ENCODE peak calls at places on chromosome 16, in eight cellular contexts. C is activated naive CD4-positive, alpha-beta T cell; G is HT-29; U is neural crest cell; Q is A549; H is T-cell; W is non-pigmented ciliary epithelial cell; V is type B pancreatic cell. A is an unnamed sample.

GRCh38 chr16:65453646-65454045 is 331.8 kb upstream of the CDH11 start:
- DNase-seq in C (no peak), G (no peak), U (no peak), Q (no peak), H (no peak), W (no peak), V (no peak), A (no peak)

GRCh38 chr16:82061861-82062525 is 26.9 kb downstream of the HSD17B2 start:
- DNase-seq in C (no peak), G (peak), U (no peak), Q (peak), H (no peak), W (no peak), V (no peak), A (peak)

GRCh38 chr16:88283596-88283995 is 99.2 kb upstream of the ZNF469 start:
- DNase-seq in C (no peak), G (no peak), U (no peak), Q (no peak), H (no peak), W (no peak), V (no peak), A (no peak)

GRCh38 chr16:4917117-4917516 is 19.8 kb downstream of the PPL start:
- DNase-seq in C (no peak), G (no peak), U (no peak), Q (no peak), H (no peak), W (no peak), V (no peak), A (no peak)

GRCh38 chr16:54282923-54283734 is 3.5 kb downstream of the IRX3 start:
- DNase-seq in C (no peak), G (no peak), U (no peak), Q (no peak), H (no peak), W (no peak), V (no peak), A (no peak)

GRCh38 chr16:70746708-70747424 is 54.1 kb downstream of the VAC14 start:
- DNase-seq in C (no peak), G (peak), U (no peak), Q (peak), H (peak), W (no peak), V (no peak), A (peak)

GRCh38 chr16:87384162-87384999 is 805 bp upstream of the FBXO31 start:
- DNase-seq in C (no peak), G (peak), U (no peak), Q (peak), H (no peak), W (no peak), V (no peak), A (peak)

GRCh38 chr16:2428051-2428786 is 1.0 kb upstream of the CCNF start:
- DNase-seq in C (no peak), G (peak), U (peak), Q (no peak), H (no peak), W (no peak), V (no peak), A (peak)

GRCh38 chr16:65772134-65772732 is 594.3 kb upstream of the CDH5 start:
- DNase-seq in C (no peak), G (no peak), U (no peak), Q (no peak), H (no peak), W (no peak), V (no peak), A (no peak)

GRCh38 chr16:30151091-30151490 is 28.1 kb upstream of the MAPK3 start:
- DNase-seq in C (no peak), G (no peak), U (no peak), Q (no peak), H (no peak), W (no peak), V (no peak), A (no peak)

GRCh38 chr16:84618428-84619102 is 687 bp upstream of the COTL1 start:
- DNase-seq in C (no peak), G (peak), U (peak), Q (peak), H (no peak), W (peak), V (no peak), A (peak)

GRCh38 chr16:53714080-53715050 is 10.4 kb downstream of the FTO start:
- DNase-seq in C (no peak), G (no peak), U (no peak), Q (no peak), H (no peak), W (no peak), V (no peak), A (no peak)

GRCh38 chr16:28217326-28217725 is 5.6 kb upstream of the XPO6 start:
- DNase-seq in C (no peak), G (no peak), U (no peak), Q (no peak), H (no peak), W (no peak), V (no peak), A (no peak)

GRCh38 chr16:67803894-67804293 is 2.5 kb downstream of the RANBP10 start:
- DNase-seq in C (no peak), G (no peak), U (no peak), Q (no peak), H (no peak), W (no peak), V (no peak), A (no peak)

GRCh38 chr16:4477966-4478365 is 1.8 kb downstream of the HMOX2 start:
- DNase-seq in C (no peak), G (peak), U (no peak), Q (no peak), H (no peak), W (no peak), V (no peak), A (peak)

GRCh38 chr16:51159296-51159695 is 8.2 kb upstream of the SALL1 start:
- DNase-seq in C (no peak), G (no peak), U (no peak), Q (no peak), H (no peak), W (no peak), V (no peak), A (no peak)

GRCh38 chr16:678858-679807 is 1.1 kb upstream of the STUB1 start:
- DNase-seq in C (no peak), G (peak), U (peak), Q (no peak), H (no peak), W (no peak), V (no peak), A (peak)

GRCh38 chr16:22948603-22949368 is 134.8 kb downstream of the HS3ST2 start:
- DNase-seq in C (no peak), G (peak), U (peak), Q (peak), H (no peak), W (no peak), V (no peak), A (peak)

GRCh38 chr16:72905581-72905980 is 142.3 kb downstream of the ZFHX3 start:
- DNase-seq in C (no peak), G (no peak), U (no peak), Q (no peak), H (no peak), W (peak), V (no peak), A (peak)

A was measured in SW480.